ENCODE peak calls at places on chromosomes 12 and 14, in eight cellular contexts. G is upper lobe of right lung; K is endothelial cell; F is CD8-positive, alpha-beta memory T cell; R is activated CD8-positive, alpha-beta T cell treated with anti-CD3 and anti-CD28 coated beads, Interleukin-2, amount 10 ng/mL, durations not matched to agents 7 days and 5 days; A is activated T-helper 9 cell treated with anti-CD3 and anti-CD28 coated beads, Interleukin-2, amount 50 U/mL, for 16 hours; Q is IMR-90; N is nucleus accumbens. S is an unnamed sample.

GRCh38 chr12:131831021-131831571 is 2.9 kb downstream of the MMP17 start:
- DNase-seq in Q (no peak), F (no peak), G (no peak), R (no peak), K (no peak), N (peak), A (peak), S (peak)

GRCh38 chr14:31336646-31337045 is 83.7 kb downstream of the HEATR5A start:
- DNase-seq in F (no peak), A (no peak), N (no peak), Q (peak), K (no peak), G (no peak), R (no peak), S (no peak)

GRCh38 chr14:21101802-21102413 is 1.0 kb downstream of the TMEM253 start:
- DNase-seq in K (no peak), R (no peak), G (no peak), N (no peak), Q (no peak), A (no peak), F (no peak), S (no peak)

GRCh38 chr12:68932123-68932700 is 759 bp downstream of the CPM start:
- DNase-seq in G (no peak), R (peak), A (no peak), N (no peak), Q (no peak), K (no peak), F (no peak), S (no peak)

GRCh38 chr12:9227953-9228352 is 19.8 kb upstream of the PZP start:
- DNase-seq in Q (no peak), K (no peak), N (no peak), G (no peak), A (no peak), F (no peak), R (no peak), S (no peak)

GRCh38 chr12:14892726-14893442 is 7.2 kb upstream of the MGP start:
- DNase-seq in A (no peak), N (no peak), Q (peak), K (no peak), R (no peak), F (no peak), G (no peak), S (no peak)

GRCh38 chr12:58564721-58565120 is 355.6 kb downstream of the LRIG3 start:
- DNase-seq in F (no peak), K (no peak), N (no peak), Q (peak), A (no peak), G (no peak), R (no peak), S (no peak)

GRCh38 chr12:67430708-67431335 is 161.7 kb downstream of the CAND1 start:
- DNase-seq in F (no peak), G (no peak), A (no peak), Q (no peak), K (no peak), R (no peak), N (no peak), S (no peak)

GRCh38 chr14:80364274-80364673 is 153.0 kb upstream of the DIO2 start:
- DNase-seq in F (no peak), R (no peak), A (no peak), G (no peak), N (no peak), K (no peak), Q (peak), S (no peak)

GRCh38 chr12:40959041-40959440 is 229.1 kb upstream of the PDZRN4 start:
- DNase-seq in Q (peak), A (no peak), R (no peak), K (no peak), F (no peak), G (no peak), N (no peak), S (no peak)

GRCh38 chr14:95830386-95830785 is 46.2 kb upstream of the TUNAR start:
- DNase-seq in Q (no peak), K (no peak), R (no peak), N (no peak), G (no peak), F (no peak), A (no peak), S (no peak)

GRCh38 chr14:65206448-65207096 is 104.3 kb upstream of the MAX start:
- DNase-seq in N (no peak), R (peak), Q (peak), A (no peak), G (no peak), F (no peak), K (no peak), S (no peak)

GRCh38 chr14:70665448-70666363 is 24.0 kb downstream of the TTC9 start:
- DNase-seq in N (no peak), R (no peak), A (no peak), K (no peak), G (peak), Q (no peak), F (no peak), S (no peak)

GRCh38 chr12:87995581-87996178 is 33.5 kb downstream of the C12orf50 start:
- DNase-seq in A (no peak), Q (peak), G (no peak), R (peak), N (peak), F (no peak), K (peak), S (peak)

GRCh38 chr14:22438742-22439141 is 150.3 kb downstream of the DAD1 start:
- DNase-seq in A (no peak), F (no peak), R (no peak), N (no peak), G (no peak), Q (no peak), K (no peak), S (no peak)

GRCh38 chr14:100898935-100899840 is 4.3 kb downstream of the RTL1 start:
- DNase-seq in N (no peak), G (peak), R (no peak), Q (no peak), F (no peak), A (no peak), K (no peak), S (no peak)

GRCh38 chr14:68864301-68864810 is 71.5 kb upstream of the ZFP36L1 start:
- DNase-seq in F (no peak), K (no peak), N (no peak), R (no peak), Q (no peak), G (peak), A (no peak), S (no peak)

GRCh38 chr14:95304342-95304741 is 15.4 kb downstream of the CLMN start:
- DNase-seq in K (no peak), N (no peak), A (no peak), Q (no peak), F (no peak), G (no peak), R (no peak), S (no peak)

GRCh38 chr14:34211732-34212131 is 250.3 kb downstream of the SPTSSA start:
- DNase-seq in F (no peak), G (no peak), K (no peak), N (no peak), Q (no peak), R (no peak), A (no peak), S (no peak)

GRCh38 chr12:112151766-112152541 is 26.6 kb downstream of the TRAFD1 start:
- DNase-seq in G (peak), A (no peak), K (no peak), Q (no peak), R (no peak), N (no peak), F (no peak), S (no peak)

GRCh38 chr12:66352197-66352596 is 49.9 kb downstream of the HELB start:
- DNase-seq in A (no peak), Q (peak), R (peak), K (peak), F (no peak), G (no peak), N (no peak), S (no peak)

GRCh38 chr12:82120901-82121300 is 237.3 kb downstream of the CCDC59 start:
- DNase-seq in G (no peak), Q (no peak), K (no peak), N (no peak), A (no peak), R (no peak), F (no peak), S (no peak)

GRCh38 chr14:48333221-48333910 is 658.0 kb upstream of the MDGA2 start:
- DNase-seq in N (no peak), R (no peak), K (no peak), Q (no peak), G (no peak), F (no peak), A (no peak), S (no peak)

GRCh38 chr12:1073652-1074051 is 82.6 kb downstream of the ERC1 start:
- DNase-seq in A (no peak), K (no peak), G (no peak), R (no peak), Q (no peak), N (no peak), F (no peak), S (no peak)

GRCh38 chr12:89448951-89449371 is 75.6 kb downstream of the GALNT4 start:
- DNase-seq in A (no peak), N (no peak), F (no peak), R (no peak), Q (peak), G (no peak), K (no peak), S (no peak)

GRCh38 chr12:100101000-100101399 is 41.7 kb downstream of the BLTP3B start:
- DNase-seq in G (no peak), K (no peak), Q (no peak), N (no peak), A (no peak), R (no peak), F (no peak), S (no peak)

GRCh38 chr14:99118946-99119345 is 153.1 kb downstream of the BCL11B start:
- DNase-seq in G (no peak), Q (no peak), N (no peak), F (no peak), A (no peak), K (no peak), R (no peak), S (no peak)

GRCh38 chr12:2958432-2959193 is 584 bp upstream of the TEAD4 start:
- DNase-seq in K (peak), N (no peak), F (no peak), R (no peak), Q (peak), A (no peak), G (peak), S (no peak)

GRCh38 chr12:117151195-117152031 is 38.9 kb downstream of the FBXO21 start:
- DNase-seq in Q (peak), A (no peak), K (peak), F (no peak), N (peak), G (peak), R (peak), S (peak)

S was measured in occipital lobe.